ENCODE peak calls at places on chromosome 18, in five cellular contexts. B is A549, Z is NCI-H1092 treated with DMSO at 0.1 percent for 48 hours, Q is glutamatergic neuron, O is iPS-NIHi11. U is an unnamed sample.

GRCh38 chr18:57276720-57277284 is 75.6 kb upstream of the ST8SIA3 start:
- DNase-seq in Q (no peak), Z (peak), B (no peak), O (no peak), U (no peak)

GRCh38 chr18:71951021-71951420 is 593.1 kb downstream of the CBLN2 start:
- DNase-seq in Q (no peak), B (no peak), O (no peak), Z (no peak), U (no peak)

GRCh38 chr18:9861157-9861556 is 24.6 kb upstream of the TXNDC2 start:
- DNase-seq in Q (no peak), O (no peak), Z (no peak), B (no peak), U (no peak)

GRCh38 chr18:73908323-73908722 is 239.3 kb downstream of the FBXO15 start:
- DNase-seq in B (peak), Z (no peak), O (peak), Q (no peak), U (peak)

GRCh38 chr18:31977270-31977872 is 34.4 kb upstream of the TRAPPC8 start:
- DNase-seq in O (peak), Z (peak), B (peak), Q (peak), U (peak)

GRCh38 chr18:57062841-57063240 is 84.0 kb upstream of the BOD1L2 start:
- DNase-seq in Q (no peak), B (no peak), Z (no peak), O (peak), U (no peak)

GRCh38 chr18:75209129-75209951 is at the start of gene PTGR3:
- DNase-seq in Q (peak), Z (peak), O (peak), B (peak), U (peak)

GRCh38 chr18:74286106-74286856 is 5.5 kb downstream of the CYB5A start:
- DNase-seq in B (no peak), Q (no peak), O (no peak), Z (no peak), U (no peak)

GRCh38 chr18:46239549-46239948 is 135.4 kb downstream of the HAUS1 start:
- DNase-seq in O (no peak), B (no peak), Z (no peak), Q (no peak), U (no peak)

GRCh38 chr18:80096032-80096565 is 13.0 kb upstream of the ADNP2 start:
- DNase-seq in B (no peak), Z (no peak), Q (no peak), O (no peak), U (no peak)

GRCh38 chr18:63433349-63433866 is 11.1 kb upstream of the VPS4B start:
- DNase-seq in Z (no peak), Q (no peak), O (no peak), B (no peak), U (no peak)

GRCh38 chr18:45957100-45957499 is 10.0 kb downstream of the EPG5 start:
- DNase-seq in B (no peak), Q (no peak), Z (no peak), O (peak), U (no peak)

GRCh38 chr18:8699948-8700347 is 5.4 kb upstream of the MTCL1 start:
- DNase-seq in Q (no peak), O (no peak), Z (no peak), B (no peak), U (no peak)

GRCh38 chr18:50297621-50298442 is 10.3 kb upstream of the CXXC1 start:
- DNase-seq in Z (peak), B (peak), Q (peak), O (peak), U (peak)

GRCh38 chr18:76467371-76468190 is 27.5 kb downstream of the ZNF516 start:
- DNase-seq in Z (no peak), Q (peak), O (no peak), B (no peak), U (no peak)

GRCh38 chr18:79680100-79680879 is 687 bp downstream of the CTDP1 start:
- DNase-seq in O (no peak), Q (peak), B (peak), Z (no peak), U (peak)

GRCh38 chr18:26386421-26386820 is 160.2 kb downstream of the TAF4B start:
- DNase-seq in O (no peak), B (no peak), Q (no peak), Z (no peak), U (no peak)

GRCh38 chr18:42038936-42039335 is 83.9 kb downstream of the PIK3C3 start:
- DNase-seq in Q (no peak), O (no peak), B (peak), Z (no peak), U (no peak)

GRCh38 chr18:22846088-22846683 is 86.9 kb upstream of the RBBP8 start:
- DNase-seq in Q (no peak), O (peak), Z (peak), B (peak), U (no peak)

GRCh38 chr18:45828917-45829811 is 3.7 kb downstream of the SIGLEC15 start:
- DNase-seq in O (peak), B (no peak), Z (no peak), Q (no peak), U (no peak)

GRCh38 chr18:62832282-62832681 is 116.9 kb downstream of the PHLPP1 start:
- DNase-seq in O (peak), B (no peak), Z (no peak), Q (no peak), U (no peak)

GRCh38 chr18:35695384-35695783 is 113.8 kb downstream of the GALNT1 start:
- DNase-seq in B (no peak), O (no peak), Q (no peak), Z (no peak), U (no peak)

GRCh38 chr18:55489034-55489741 is 98.8 kb downstream of the TCF4 start:
- DNase-seq in Q (no peak), O (no peak), Z (no peak), B (no peak), U (no peak)

GRCh38 chr18:78675231-78675630 is 304.4 kb upstream of the SALL3 start:
- DNase-seq in B (no peak), Z (no peak), O (no peak), Q (no peak), U (no peak)

GRCh38 chr18:44579028-44579692 is 101.5 kb upstream of the SETBP1 start:
- DNase-seq in O (peak), B (peak), Q (no peak), Z (peak), U (no peak)

GRCh38 chr18:59846814-59847490 is 52.8 kb upstream of the PMAIP1 start:
- DNase-seq in Z (no peak), Q (no peak), O (peak), B (peak), U (no peak)

GRCh38 chr18:13376298-13376840 is 157.8 kb downstream of the LDLRAD4 start:
- DNase-seq in Q (no peak), B (no peak), Z (no peak), O (no peak), U (no peak)

GRCh38 chr18:26103579-26103978 is 13.2 kb upstream of the SS18 start:
- DNase-seq in Q (peak), Z (no peak), B (peak), O (peak), U (peak)

GRCh38 chr18:59232309-59233016 is 12.5 kb downstream of the GRP start:
- DNase-seq in B (no peak), Q (no peak), O (peak), Z (no peak), U (no peak)

GRCh38 chr18:23906658-23907057 is 107.9 kb upstream of the TTC39C start:
- DNase-seq in Z (no peak), O (no peak), B (no peak), Q (no peak), U (no peak)

GRCh38 chr18:76592096-76592495 is 97.1 kb upstream of the ZNF516 start:
- DNase-seq in Z (no peak), B (no peak), O (no peak), Q (no peak), U (no peak)

GRCh38 chr18:58247363-58247834 is 203.4 kb downstream of the NEDD4L start:
- DNase-seq in B (no peak), Z (peak), Q (peak), O (no peak), U (peak)

GRCh38 chr18:12608292-12608691 is 49.6 kb downstream of the SPIRE1 start:
- DNase-seq in Z (no peak), B (no peak), O (no peak), Q (no peak), U (no peak)

GRCh38 chr18:31610841-31611240 is 19.2 kb downstream of the TTR start:
- DNase-seq in Z (peak), B (peak), Q (peak), O (peak), U (peak)

GRCh38 chr18:22683196-22683676 is 249.9 kb upstream of the RBBP8 start:
- DNase-seq in O (no peak), Z (peak), B (peak), Q (no peak), U (no peak)

GRCh38 chr18:49460958-49461601 is 635 bp upstream of the DYM start:
- DNase-seq in Z (no peak), Q (no peak), B (no peak), O (no peak), U (no peak)

GRCh38 chr18:25349926-25350560 is 1.9 kb downstream of the ZNF521 start:
- DNase-seq in Z (no peak), B (no peak), O (peak), Q (peak), U (peak)

GRCh38 chr18:49648811-49649210 is 87.0 kb downstream of the LIPG start:
- DNase-seq in B (no peak), Z (no peak), Q (no peak), O (no peak), U (no peak)

U was measured in nephron progenitor cell.